ENCODE peak calls at places on chromosomes 13 and 19, in nine cellular contexts. Y, E, H, Q, I, C, L, M and J are unnamed samples.

GRCh38 chr13:20994441-20994821 is 67.0 kb downstream of the LATS2 start:
- DNase-seq in Y (no peak), E (no peak), H (no peak), Q (no peak), I (no peak), C (no peak), L (no peak), M (no peak), J (no peak)

GRCh38 chr19:40744554-40745401 is 5.5 kb downstream of the ACTMAP start:
- DNase-seq in Y (no peak), E (no peak), H (no peak), Q (peak; percentile 5), I (no peak), C (no peak), L (no peak), M (no peak), J (no peak)

GRCh38 chr19:35498220-35498619 is 8.0 kb upstream of the KRTDAP start:
- DNase-seq in Y (no peak), E (no peak), H (no peak), Q (no peak), I (no peak), C (no peak), L (no peak), M (no peak), J (no peak)

GRCh38 chr13:33004454-33004853 is 11.8 kb upstream of the KL start:
- DNase-seq in Y (no peak), E (no peak), H (peak; percentile 43), Q (no peak), I (peak; percentile 12), C (peak; percentile 68), L (peak; percentile 58), M (no peak), J (no peak)

GRCh38 chr19:13951799-13952153 is 533 bp upstream of the DCAF15 start:
- DNase-seq in Y (no peak), E (no peak), H (no peak), Q (no peak), I (no peak), C (no peak), L (no peak), M (no peak), J (no peak)

GRCh38 chr19:46081928-46082727 is 41.3 kb upstream of the IGFL4 start:
- DNase-seq in Y (peak; percentile 56), E (peak; percentile 36), H (peak; percentile 83), Q (peak; percentile 70), I (peak; percentile 36), C (peak; percentile 79), L (no peak), M (peak; percentile 65), J (no peak)

GRCh38 chr13:78589206-78589605 is 14.1 kb downstream of the POU4F1 start:
- DNase-seq in Y (no peak), E (peak; percentile 26), H (no peak), Q (no peak), I (peak; percentile 52), C (peak; percentile 45), L (peak; percentile 32), M (no peak), J (no peak)

GRCh38 chr13:24161010-24161775 is 673 bp downstream of the SPATA13 start:
- DNase-seq in Y (peak; percentile 90), E (peak; percentile 40), H (no peak), Q (no peak), I (peak; percentile 17), C (no peak), L (no peak), M (peak; percentile 27), J (no peak)

GRCh38 chr13:30276178-30276577 is 31.2 kb downstream of the KATNAL1 start:
- DNase-seq in Y (no peak), E (no peak), H (no peak), Q (no peak), I (no peak), C (no peak), L (no peak), M (peak; percentile 29), J (no peak)

GRCh38 chr19:45275370-45275971 is 24.4 kb downstream of the MARK4 start:
- DNase-seq in Y (no peak), E (no peak), H (no peak), Q (peak; percentile 11), I (no peak), C (no peak), L (no peak), M (no peak), J (no peak)

GRCh38 chr19:48617146-48617937 is 1.6 kb downstream of the RPL18 start:
- DNase-seq in Y (peak; percentile 88), E (no peak), H (no peak), Q (no peak), I (no peak), C (no peak), L (no peak), M (peak; percentile 30), J (peak; percentile 44)

GRCh38 chr13:28438067-28438466 is 56.9 kb downstream of the FLT1 start:
- DNase-seq in Y (no peak), E (no peak), H (no peak), Q (no peak), I (no peak), C (no peak), L (no peak), M (no peak), J (no peak)

GRCh38 chr13:111623743-111624505 is 303.5 kb downstream of the TEX29 start:
- DNase-seq in Y (no peak), E (no peak), H (no peak), Q (no peak), I (no peak), C (no peak), L (no peak), M (no peak), J (no peak)

GRCh38 chr13:113972451-113973217 is 1.2 kb downstream of the C13orf46 start:
- DNase-seq in Y (no peak), E (no peak), H (no peak), Q (no peak), I (no peak), C (no peak), L (no peak), M (no peak), J (peak; percentile 36)
- TF ChIP-seq CTCF in Y (no peak), E (no peak), H (no peak), Q (no peak), I (no peak), C (no peak), L (no peak), M (no peak), J (no peak)

GRCh38 chr13:92355213-92355612 is 871.4 kb upstream of the GPC6 start:
- DNase-seq in Y (no peak), E (no peak), H (peak; percentile 16), Q (no peak), I (no peak), C (peak; percentile 74), L (no peak), M (peak; percentile 48), J (no peak)
- TF ChIP-seq CTCF in Y (no peak), E (no peak), H (peak; percentile 14), Q (no peak), I (no peak), C (peak; percentile 86), L (peak; percentile 54), M (peak; percentile 67), J (no peak)

GRCh38 chr19:43527860-43528622 is 1.0 kb upstream of the ETHE1 start:
- DNase-seq in Y (peak; percentile 34), E (no peak), H (peak; percentile 34), Q (peak; percentile 32), I (no peak), C (no peak), L (no peak), M (no peak), J (no peak)
- TF ChIP-seq CTCF in Y (no peak), E (no peak), H (no peak), Q (no peak), I (no peak), C (no peak), L (no peak), M (no peak), J (no peak)

GRCh38 chr13:49820591-49821215 is 28.2 kb upstream of the KPNA3 start:
- DNase-seq in Y (no peak), E (no peak), H (no peak), Q (no peak), I (no peak), C (no peak), L (no peak), M (no peak), J (no peak)

DNA sequence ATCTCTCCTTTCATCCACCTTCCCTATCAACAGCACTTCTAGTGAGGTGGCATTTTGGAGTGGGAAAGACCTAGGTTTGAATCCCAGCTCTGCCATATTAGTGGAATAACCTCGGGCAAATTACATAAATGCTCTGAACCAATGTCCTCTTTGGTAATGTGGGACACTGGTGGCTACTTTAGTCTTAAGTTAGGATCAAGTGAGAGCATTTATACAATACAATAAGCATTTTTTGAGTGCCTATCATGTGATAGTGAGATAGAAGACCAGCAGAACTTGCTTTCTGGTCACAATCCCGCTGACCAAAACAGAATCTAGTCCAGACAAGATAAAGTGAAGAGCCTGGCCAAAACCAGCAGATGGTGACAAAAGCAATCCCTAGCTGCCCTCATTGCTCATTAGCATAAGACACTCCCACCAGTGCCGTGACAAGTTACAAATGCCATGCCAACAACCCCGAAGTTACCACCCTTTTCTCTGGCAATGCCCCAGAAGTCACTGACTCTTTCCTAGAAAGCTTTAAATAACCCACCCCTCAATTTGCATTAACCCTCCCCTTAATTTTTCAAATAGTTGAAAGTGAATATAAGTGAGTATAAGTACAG is 28.8 kb upstream of the KPNA3 start:
- DNase-seq in Y (no peak), E (peak; percentile 4), H (peak; percentile 25), Q (peak; percentile 4), I (no peak), C (peak; percentile 9), L (no peak), M (no peak), J (no peak)
- TF ChIP-seq CTCF in Y (peak; percentile 41), E (no peak), H (no peak), Q (peak; percentile 14), I (no peak), C (no peak), L (no peak), M (no peak), J (no peak)

DNA sequence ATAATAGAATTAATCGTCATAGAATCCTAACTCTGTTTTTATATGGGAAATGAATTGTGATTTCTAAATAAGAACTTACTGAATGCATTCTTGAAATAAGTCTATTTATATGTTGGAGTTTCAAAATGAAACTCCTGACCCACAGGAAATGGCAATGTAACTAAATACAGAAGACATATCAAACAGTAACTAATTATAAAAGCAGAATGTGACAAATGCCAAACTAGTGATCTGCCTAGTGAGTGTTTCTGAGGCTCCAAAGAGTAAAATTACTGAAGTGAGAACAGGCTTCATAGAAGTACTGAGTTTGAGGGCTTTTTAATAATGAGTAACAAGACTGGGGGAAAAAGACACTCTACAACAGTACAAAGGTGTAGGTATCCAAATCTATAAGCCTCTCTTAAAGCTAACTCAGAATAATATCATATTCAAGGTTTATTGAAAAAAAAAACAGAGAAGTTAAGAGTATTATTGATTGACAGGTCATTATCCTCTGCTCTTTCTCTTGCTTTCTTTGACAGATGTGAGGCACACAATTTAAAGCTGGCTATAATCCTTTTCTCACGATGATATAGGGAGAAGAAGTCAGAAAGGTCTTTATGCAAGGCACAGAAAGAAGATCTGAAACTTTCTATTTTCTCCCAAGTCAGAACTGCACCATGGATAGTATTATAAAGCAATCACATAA is 17.4 kb upstream of the ATXN8OS start:
- DNase-seq in Y (no peak), E (no peak), H (no peak), Q (no peak), I (no peak), C (no peak), L (no peak), M (no peak), J (no peak)
- TF ChIP-seq CTCF in Y (no peak), E (no peak), H (no peak), Q (no peak), I (no peak), C (no peak), L (no peak), M (no peak), J (no peak)